ENCODE peak calls at places on chromosomes 7 and 10, in seven cellular contexts. One of them, this sample, is unnamed. For H3K27me3 and H3K36me3, the result is how much of the 10 kb centered on the place peaks cover.

GRCh38 chr7:76191783-76192240 is 9.9 kb upstream of the SRRM3 start:
- DNase-seq in A673: peak
- DNase-seq in GM23248: peak
- DNase-seq in lung: no peak
- DNase-seq in heart right ventricle: no peak
- DNase-seq in left ventricle myocardium inferior: no peak
- DNase-seq in K562: peak
- DNase-seq in this sample: peak

GRCh38 chr7:65980478-65981250 is 1.3 kb downstream of the GUSB start:
- DNase-seq in left ventricle myocardium inferior: peak
- DNase-seq in lung: peak
- DNase-seq in A673: no peak
- DNase-seq in heart right ventricle: peak
- DNase-seq in GM23248: peak
- DNase-seq in K562: peak
- DNase-seq in this sample: no peak

GRCh38 chr7:112985377-112985987 is 101.1 kb downstream of the GPR85 start:
- DNase-seq in GM23248: peak
- DNase-seq in left ventricle myocardium inferior: no peak
- DNase-seq in heart right ventricle: no peak
- DNase-seq in A673: peak
- DNase-seq in lung: no peak
- DNase-seq in K562: no peak
- DNase-seq in this sample: no peak

GRCh38 chr7:90579181-90579688 is 16.9 kb upstream of the CDK14 start:
- DNase-seq in A673: no peak
- DNase-seq in lung: no peak
- DNase-seq in K562: no peak
- DNase-seq in heart right ventricle: no peak
- DNase-seq in left ventricle myocardium inferior: no peak
- DNase-seq in GM23248: peak
- DNase-seq in this sample: no peak

GRCh38 chr10:23918839-23919238 is 290.1 kb upstream of the KIAA1217 start:
- DNase-seq in left ventricle myocardium inferior: no peak
- DNase-seq in heart right ventricle: no peak
- DNase-seq in K562: no peak
- DNase-seq in GM23248: peak
- DNase-seq in lung: no peak
- DNase-seq in A673: peak
- DNase-seq in this sample: peak

GRCh38 chr7:5063698-5064097 is 18.0 kb downstream of the RBAK start:
- DNase-seq in K562: no peak
- DNase-seq in GM23248: peak
- DNase-seq in lung: no peak
- DNase-seq in left ventricle myocardium inferior: no peak
- DNase-seq in A673: no peak
- DNase-seq in heart right ventricle: no peak
- DNase-seq in this sample: no peak

GRCh38 chr10:48447356-48448215 is 141.1 kb downstream of the MAPK8 start:
- DNase-seq in GM23248: no peak
- DNase-seq in A673: no peak
- DNase-seq in lung: no peak
- DNase-seq in left ventricle myocardium inferior: no peak
- DNase-seq in K562: no peak
- DNase-seq in heart right ventricle: no peak
- DNase-seq in this sample: no peak

GRCh38 chr7:101586971-101587370 is 42.1 kb downstream of the MYL10 start:
- DNase-seq in lung: no peak
- DNase-seq in K562: no peak
- DNase-seq in left ventricle myocardium inferior: no peak
- DNase-seq in heart right ventricle: no peak
- DNase-seq in A673: no peak
- DNase-seq in GM23248: no peak
- DNase-seq in this sample: no peak

GRCh38 chr7:24756989-24757798 is at the start of gene GSDME:
- DNase-seq in GM23248: peak
- DNase-seq in heart right ventricle: peak
- DNase-seq in A673: peak
- DNase-seq in K562: peak
- DNase-seq in lung: no peak
- DNase-seq in left ventricle myocardium inferior: peak
- DNase-seq in this sample: no peak

GRCh38 chr10:43959854-43960415 is 311.3 kb upstream of the ZNF32 start:
- DNase-seq in K562: no peak
- DNase-seq in left ventricle myocardium inferior: no peak
- DNase-seq in heart right ventricle: no peak
- DNase-seq in A673: no peak
- DNase-seq in lung: peak
- DNase-seq in GM23248: no peak
- DNase-seq in this sample: no peak

GRCh38 chr7:37342665-37343471 is 105.8 kb downstream of the ELMO1 start:
- DNase-seq in lung: no peak
- DNase-seq in GM23248: no peak
- DNase-seq in K562: no peak
- DNase-seq in left ventricle myocardium inferior: no peak
- DNase-seq in heart right ventricle: no peak
- DNase-seq in A673: no peak
- DNase-seq in this sample: no peak

GRCh38 chr10:124708922-124709520 is 35.2 kb downstream of the FAM53B start:
- DNase-seq in GM23248: no peak
- DNase-seq in lung: no peak
- DNase-seq in A673: peak
- DNase-seq in left ventricle myocardium inferior: no peak
- DNase-seq in K562: no peak
- DNase-seq in heart right ventricle: no peak
- DNase-seq in this sample: no peak

GRCh38 chr10:102604379-102604960 is 39.8 kb upstream of the TRIM8 start:
- DNase-seq in GM23248: peak
- DNase-seq in lung: no peak
- DNase-seq in left ventricle myocardium inferior: no peak
- DNase-seq in heart right ventricle: no peak
- DNase-seq in A673: peak
- DNase-seq in K562: no peak
- DNase-seq in this sample: no peak

GRCh38 chr7:137975223-137975622 is 26.7 kb downstream of the CREB3L2 start:
- DNase-seq in heart right ventricle: peak
- DNase-seq in A673: no peak
- DNase-seq in lung: no peak
- DNase-seq in K562: no peak
- DNase-seq in left ventricle myocardium inferior: peak
- DNase-seq in GM23248: peak
- DNase-seq in this sample: no peak

GRCh38 chr7:80410081-80410480 is 101.8 kb downstream of the GNAT3 start:
- DNase-seq in A673: no peak
- DNase-seq in left ventricle myocardium inferior: no peak
- DNase-seq in lung: no peak
- DNase-seq in GM23248: peak
- DNase-seq in K562: no peak
- DNase-seq in heart right ventricle: no peak
- DNase-seq in this sample: no peak

GRCh38 chr7:24622646-24623182 is 49.5 kb downstream of the PALS2 start:
- DNase-seq in lung: no peak
- DNase-seq in K562: no peak
- DNase-seq in GM23248: no peak
- DNase-seq in heart right ventricle: no peak
- DNase-seq in A673: no peak
- DNase-seq in left ventricle myocardium inferior: no peak
- DNase-seq in this sample: no peak

GRCh38 chr7:117186218-117186617 is 136.6 kb downstream of the WNT2 start:
- DNase-seq in lung: no peak
- DNase-seq in K562: no peak
- DNase-seq in heart right ventricle: no peak
- DNase-seq in A673: peak
- DNase-seq in left ventricle myocardium inferior: no peak
- DNase-seq in GM23248: no peak
- DNase-seq in this sample: no peak

GRCh38 chr7:98222533-98223195 is 11.4 kb downstream of the BHLHA15 start:
- DNase-seq in A673: no peak
- DNase-seq in heart right ventricle: no peak
- DNase-seq in lung: no peak
- DNase-seq in K562: no peak
- DNase-seq in left ventricle myocardium inferior: peak
- DNase-seq in GM23248: no peak
- DNase-seq in this sample: no peak

GRCh38 chr10:44817961-44818649 is 93.0 kb upstream of the TMEM72 start:
- DNase-seq in K562: no peak
- DNase-seq in A673: no peak
- DNase-seq in left ventricle myocardium inferior: no peak
- DNase-seq in lung: no peak
- DNase-seq in heart right ventricle: no peak
- DNase-seq in GM23248: no peak
- DNase-seq in this sample: no peak

GRCh38 chr10:75229961-75230360 is 5.8 kb downstream of the COMTD1 start:
- DNase-seq in left ventricle myocardium inferior: no peak
- DNase-seq in GM23248: peak
- DNase-seq in heart right ventricle: no peak
- DNase-seq in lung: no peak
- DNase-seq in K562: no peak
- DNase-seq in A673: no peak
- DNase-seq in this sample: no peak

GRCh38 chr10:80202934-80203834 is 2.2 kb downstream of the ANXA11 start:
- DNase-seq in GM23248: peak
- DNase-seq in heart right ventricle: peak
- DNase-seq in left ventricle myocardium inferior: peak
- DNase-seq in K562: peak
- DNase-seq in lung: peak
- DNase-seq in A673: peak
- DNase-seq in this sample: no peak

GRCh38 chr7:100887186-100887954 is 2.1 kb downstream of the UFSP1 start:
- DNase-seq in K562: peak
- DNase-seq in left ventricle myocardium inferior: no peak
- DNase-seq in A673: peak
- DNase-seq in lung: no peak
- DNase-seq in heart right ventricle: no peak
- DNase-seq in GM23248: no peak
- DNase-seq in this sample: no peak

GRCh38 chr10:103835121-103836045 is 20.0 kb downstream of the SH3PXD2A start:
- DNase-seq in left ventricle myocardium inferior: peak
- DNase-seq in lung: no peak
- DNase-seq in K562: no peak
- DNase-seq in heart right ventricle: peak
- DNase-seq in A673: no peak
- DNase-seq in GM23248: peak
- DNase-seq in this sample: no peak

GRCh38 chr7:39184387-39184786 is 206.7 kb downstream of the POU6F2 start:
- DNase-seq in K562: no peak
- DNase-seq in left ventricle myocardium inferior: no peak
- DNase-seq in lung: no peak
- DNase-seq in GM23248: no peak
- DNase-seq in A673: peak
- DNase-seq in heart right ventricle: no peak
- DNase-seq in this sample: no peak

GRCh38 chr7:103704701-103705100 is 258.7 kb upstream of the SLC26A5 start:
- DNase-seq in heart right ventricle: no peak
- DNase-seq in left ventricle myocardium inferior: no peak
- DNase-seq in lung: no peak
- DNase-seq in GM23248: no peak
- DNase-seq in K562: no peak
- DNase-seq in A673: no peak
- DNase-seq in this sample: no peak

GRCh38 chr7:112520787-112521186 is 40.0 kb downstream of the LSMEM1 start:
- DNase-seq in left ventricle myocardium inferior: no peak
- DNase-seq in heart right ventricle: no peak
- DNase-seq in A673: no peak
- DNase-seq in lung: no peak
- DNase-seq in GM23248: no peak
- DNase-seq in K562: no peak
- DNase-seq in this sample: no peak

GRCh38 chr10:5488272-5489161 is 10.9 kb downstream of the CALML5 start:
- DNase-seq in heart right ventricle: no peak
- DNase-seq in K562: peak
- DNase-seq in GM23248: no peak
- DNase-seq in A673: no peak
- DNase-seq in lung: no peak
- DNase-seq in left ventricle myocardium inferior: no peak
- DNase-seq in this sample: no peak

DNA sequence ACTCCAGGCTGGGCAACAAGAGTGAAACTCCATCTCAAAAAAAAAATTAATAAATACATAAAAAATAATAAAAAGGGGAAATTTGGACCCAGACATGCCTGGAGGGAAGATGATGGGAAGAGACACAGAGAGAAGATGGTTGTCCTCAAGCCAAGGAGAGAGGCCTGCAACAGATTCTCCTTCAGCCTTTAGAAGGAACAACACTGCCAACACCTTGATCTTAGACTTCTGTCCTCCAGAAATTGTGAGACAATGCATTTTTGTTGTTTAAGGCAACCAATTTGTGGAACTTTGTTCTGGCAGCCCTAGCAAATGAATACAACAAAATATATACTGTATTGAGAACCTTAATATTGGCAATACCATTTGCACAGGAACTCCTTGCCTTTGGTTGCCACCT is 180.3 kb upstream of the TNS3 start:
- DNase-seq in K562: no peak
- DNase-seq in A673: no peak
- DNase-seq in heart right ventricle: no peak
- DNase-seq in lung: no peak
- DNase-seq in GM23248: no peak
- DNase-seq in left ventricle myocardium inferior: no peak
- DNase-seq in this sample: no peak
- H3K27ac ChIP-seq in K562: no peak
- H3K27ac ChIP-seq in A673: no peak
- H3K27ac ChIP-seq in heart right ventricle: no peak
- H3K27ac ChIP-seq in lung: no peak
- H3K27ac ChIP-seq in GM23248: no peak
- H3K27ac ChIP-seq in left ventricle myocardium inferior: no peak
- H3K27ac ChIP-seq in this sample: no peak

GRCh38 chr7:121334875-121335648 is 6.3 kb downstream of the WNT16 start:
- DNase-seq in heart right ventricle: no peak
- DNase-seq in left ventricle myocardium inferior: no peak
- DNase-seq in GM23248: peak
- DNase-seq in lung: no peak
- DNase-seq in A673: no peak
- DNase-seq in K562: no peak
- DNase-seq in this sample: no peak
- H3K27me3 ChIP-seq in heart right ventricle: under half
- H3K27me3 ChIP-seq in left ventricle myocardium inferior: half or more
- H3K27me3 ChIP-seq in GM23248: half or more
- H3K27me3 ChIP-seq in lung: under half
- H3K27me3 ChIP-seq in A673: half or more
- H3K27me3 ChIP-seq in K562: under half
- H3K27me3 ChIP-seq in this sample: under half

DNA sequence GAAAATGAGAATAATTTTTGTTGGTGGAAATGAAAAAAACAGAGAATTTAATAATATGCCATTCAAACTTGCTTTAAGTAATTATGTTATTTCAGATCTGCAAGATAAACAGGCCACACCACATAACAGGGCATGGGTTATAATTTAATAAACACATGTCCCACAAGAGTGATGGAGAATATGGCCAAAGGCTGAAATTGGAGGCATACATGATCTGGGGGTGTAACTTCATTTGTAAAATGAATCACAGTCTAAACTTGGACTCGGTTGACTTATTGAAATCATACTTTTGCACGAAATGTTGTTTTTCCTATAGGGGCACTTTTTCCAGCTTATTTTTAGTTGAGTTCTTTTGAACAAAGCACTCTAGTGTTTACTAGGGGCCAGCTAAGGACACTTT is 151.6 kb downstream of the TMEM26 start:
- DNase-seq in K562: no peak
- DNase-seq in heart right ventricle: no peak
- DNase-seq in left ventricle myocardium inferior: no peak
- DNase-seq in GM23248: peak
- DNase-seq in A673: no peak
- DNase-seq in lung: no peak
- DNase-seq in this sample: no peak
- H3K36me3 ChIP-seq in K562: under half
- H3K36me3 ChIP-seq in heart right ventricle: under half
- H3K36me3 ChIP-seq in left ventricle myocardium inferior: under half
- H3K36me3 ChIP-seq in GM23248: under half
- H3K36me3 ChIP-seq in A673: under half
- H3K36me3 ChIP-seq in lung: under half
- H3K36me3 ChIP-seq in this sample: under half

GRCh38 chr10:16816142-16816541 is 1.1 kb downstream of the RSU1 start:
- DNase-seq in heart right ventricle: no peak
- DNase-seq in left ventricle myocardium inferior: no peak
- DNase-seq in lung: no peak
- DNase-seq in A673: no peak
- DNase-seq in K562: peak
- DNase-seq in GM23248: peak
- DNase-seq in this sample: no peak
- H3K27ac ChIP-seq in heart right ventricle: no peak
- H3K27ac ChIP-seq in left ventricle myocardium inferior: peak
- H3K27ac ChIP-seq in lung: no peak
- H3K27ac ChIP-seq in A673: peak
- H3K27ac ChIP-seq in K562: no peak
- H3K27ac ChIP-seq in GM23248: peak
- H3K27ac ChIP-seq in this sample: no peak